ENCODE peak calls at places on chromosomes 12 and 14, in seven cellular contexts. P is tibial artery, E is AG10803, B is colonic mucosa, L is pancreas, K is K562, N is sigmoid colon. W is an unnamed sample.

GRCh38 chr12:106317406-106318082 is 15.0 kb downstream of the TCP11L2 start:
- DNase-seq in P (no peak), E (no peak), B (no peak), L (no peak), K (no peak), N (no peak), W (no peak)

GRCh38 chr14:95157987-95158712 is 821 bp upstream of the DICER1 start:
- DNase-seq in P (no peak), E (no peak), B (no peak), L (no peak), K (peak; percentile 18), N (no peak), W (no peak)

GRCh38 chr12:32298917-32299316 is 100.4 kb upstream of the FGD4 start:
- DNase-seq in P (no peak), E (peak; percentile 68), B (no peak), L (no peak), K (no peak), N (no peak), W (no peak)

GRCh38 chr12:120988234-120988633 is 9.9 kb downstream of the HNF1A start:
- DNase-seq in P (no peak), E (no peak), B (no peak), L (no peak), K (no peak), N (no peak), W (no peak)

GRCh38 chr14:23055621-23056256 is 1.6 kb downstream of the CDH24 start:
- DNase-seq in P (no peak), E (peak; percentile 47), B (no peak), L (peak; percentile 79), K (no peak), N (no peak), W (no peak)

GRCh38 chr12:56601503-56601902 is 28.6 kb downstream of the BAZ2A start:
- DNase-seq in P (no peak), E (no peak), B (peak; percentile 26), L (no peak), K (peak; percentile 48), N (no peak), W (peak; percentile 36)

GRCh38 chr12:71164166-71164876 is 6.5 kb upstream of the TSPAN8 start:
- DNase-seq in P (no peak), E (no peak), B (no peak), L (no peak), K (no peak), N (no peak), W (no peak)

GRCh38 chr14:72573725-72574426 is 320.0 kb downstream of the DPF3 start:
- DNase-seq in P (no peak), E (no peak), B (no peak), L (no peak), K (no peak), N (no peak), W (no peak)

GRCh38 chr12:128069359-128069997 is 197.5 kb upstream of the TMEM132C start:
- DNase-seq in P (no peak), E (peak; percentile 75), B (peak; percentile 50), L (no peak), K (peak; percentile 65), N (no peak), W (peak; percentile 60)

GRCh38 chr14:79534703-79535353 is 676.5 kb downstream of the DIO2 start:
- DNase-seq in P (no peak), E (no peak), B (no peak), L (no peak), K (no peak), N (no peak), W (no peak)

GRCh38 chr12:21330682-21331253 is 3.9 kb downstream of the SLCO1A2 start:
- DNase-seq in P (no peak), E (no peak), B (no peak), L (no peak), K (no peak), N (no peak), W (peak; percentile 21)

GRCh38 chr14:41986726-41987125 is 380.1 kb downstream of the LRFN5 start:
- DNase-seq in P (no peak), E (no peak), B (no peak), L (no peak), K (no peak), N (no peak), W (peak; percentile 10)

GRCh38 chr14:92651106-92651792 is 97.2 kb downstream of the LGMN start:
- DNase-seq in P (no peak), E (no peak), B (peak; percentile 35), L (no peak), K (no peak), N (no peak), W (no peak)

GRCh38 chr12:109388167-109388563 is 40.5 kb downstream of the MYO1H start:
- DNase-seq in P (no peak), E (no peak), B (no peak), L (no peak), K (no peak), N (no peak), W (no peak)

GRCh38 chr14:64704145-64704742 is at the start of gene PLEKHG3:
- DNase-seq in P (peak; percentile 60), E (peak; percentile 68), B (peak; percentile 89), L (peak; percentile 92), K (peak; percentile 9), N (peak; percentile 93), W (peak; percentile 67)

GRCh38 chr14:73209943-73210342 is 27.4 kb upstream of the PAPLN start:
- DNase-seq in P (no peak), E (no peak), B (no peak), L (no peak), K (no peak), N (no peak), W (peak; percentile 84)

GRCh38 chr14:103199141-103199540 is 75.9 kb downstream of the TNFAIP2 start:
- DNase-seq in P (peak; percentile 47), E (peak; percentile 95), B (no peak), L (no peak), K (no peak), N (peak; percentile 78), W (peak; percentile 8)

GRCh38 chr14:73567951-73568885 is 795 bp upstream of the ACOT2 start:
- DNase-seq in P (no peak), E (peak; percentile 33), B (no peak), L (no peak), K (no peak), N (no peak), W (peak; percentile 43)

GRCh38 chr12:132349501-132350131 is 20.2 kb upstream of the GALNT9 start:
- DNase-seq in P (no peak), E (no peak), B (no peak), L (no peak), K (no peak), N (no peak), W (no peak)

GRCh38 chr12:49564241-49565118 is 3.5 kb downstream of the MCRS1 start:
- DNase-seq in P (no peak), E (no peak), B (no peak), L (no peak), K (no peak), N (no peak), W (no peak)

GRCh38 chr12:72296389-72296788 is 24.2 kb downstream of the TRHDE start:
- DNase-seq in P (no peak), E (no peak), B (no peak), L (no peak), K (no peak), N (no peak), W (peak; percentile 54)

GRCh38 chr12:102847131-102847530 is 69.9 kb downstream of the PAH start:
- DNase-seq in P (no peak), E (peak; percentile 11), B (no peak), L (no peak), K (no peak), N (no peak), W (no peak)

GRCh38 chr12:6437586-6437985 is 7.2 kb upstream of the CD27 start:
- DNase-seq in P (no peak), E (no peak), B (no peak), L (no peak), K (no peak), N (no peak), W (no peak)

GRCh38 chr12:87815738-87816137 is 213.5 kb downstream of the C12orf50 start:
- DNase-seq in P (no peak), E (no peak), B (no peak), L (no peak), K (no peak), N (no peak), W (peak; percentile 78)
- H3K4me3 ChIP-seq in P (no peak overlapping the region), E (no peak overlapping the region), B (no peak overlapping the region), L (no peak overlapping the region), K (no peak overlapping the region), N (no peak overlapping the region), W (no peak overlapping the region)

GRCh38 chr14:93734086-93734822 is 54.0 kb downstream of the PRIMA1 start:
- DNase-seq in P (no peak), E (no peak), B (peak; percentile 31), L (peak; percentile 50), K (peak; percentile 73), N (no peak), W (no peak)

GRCh38 chr14:93734961-93735360 is 53.3 kb downstream of the PRIMA1 start:
- DNase-seq in P (no peak), E (no peak), B (no peak), L (no peak), K (no peak), N (no peak), W (no peak)

GRCh38 chr14:93737574-93737973 is 50.7 kb downstream of the PRIMA1 start:
- DNase-seq in P (no peak), E (no peak), B (no peak), L (no peak), K (no peak), N (no peak), W (no peak)

GRCh38 chr14:93733646-93734045 is 54.6 kb downstream of the PRIMA1 start:
- DNase-seq in P (no peak), E (no peak), B (no peak), L (peak; percentile 28), K (no peak), N (no peak), W (no peak)

GRCh38 chr14:93736378-93737014 is 51.8 kb downstream of the PRIMA1 start:
- DNase-seq in P (no peak), E (no peak), B (no peak), L (no peak), K (no peak), N (no peak), W (no peak)
- TF ChIP-seq CTCF in P (peak; percentile 17), E (peak; percentile 1), B (no peak), L (peak; percentile 22), K (no peak), N (peak; percentile 31), W (no peak)

DNA sequence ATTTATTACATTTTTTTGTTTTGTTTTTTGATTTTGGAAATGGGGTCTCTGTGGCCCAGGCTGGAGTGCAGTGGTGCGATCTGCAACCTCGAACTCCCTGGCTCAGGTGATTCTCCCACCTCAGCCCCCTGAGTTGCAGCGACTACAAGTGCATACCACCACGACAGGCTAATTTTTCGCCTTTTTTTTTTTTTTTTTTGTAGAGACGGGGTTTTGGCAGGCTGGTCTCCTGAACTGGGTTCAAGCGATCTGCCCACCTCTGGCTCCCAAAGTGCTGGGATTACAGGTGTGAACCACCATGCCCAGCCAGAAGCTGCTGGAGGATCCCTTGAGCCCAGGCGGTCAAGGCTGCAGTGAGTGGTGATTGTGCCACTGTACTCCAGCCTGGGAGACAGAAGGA is 2.3 kb downstream of the MON2 start:
- DNase-seq in P (no peak), E (no peak), B (no peak), L (no peak), K (no peak), N (no peak), W (no peak)
- H3K4me3 ChIP-seq in P (peak overlapping the region; percentile 99), E (peak overlapping the region; percentile 98), B (no peak overlapping the region), L (no peak overlapping the region), K (peak overlapping the region; percentile 98), N (no peak overlapping the region), W (peak overlapping the region; percentile 30)

DNA sequence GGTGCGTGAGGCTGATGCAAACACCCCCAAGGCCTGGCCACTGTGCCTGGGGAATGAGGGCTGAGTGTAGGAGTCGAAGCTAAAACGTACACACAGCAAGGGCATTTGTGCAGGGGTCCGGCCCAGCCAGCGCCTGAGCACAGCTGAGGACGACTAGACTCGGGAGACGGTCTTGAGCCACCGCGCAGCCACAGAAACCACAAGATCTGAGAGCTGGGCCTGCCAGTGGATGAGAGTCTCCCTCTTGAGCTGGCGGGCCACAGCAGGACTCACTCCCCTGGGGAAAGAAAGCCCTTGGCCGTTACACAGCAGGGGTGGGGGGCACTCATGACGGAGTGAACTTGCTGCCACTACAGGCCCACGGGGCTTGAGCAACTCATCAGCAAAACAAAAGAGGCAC is 23.0 kb downstream of the STX2 start:
- DNase-seq in P (no peak), E (no peak), B (no peak), L (no peak), K (no peak), N (no peak), W (no peak)
- TF ChIP-seq CTCF in P (no peak), E (no peak), B (no peak), L (no peak), K (no peak), N (no peak), W (no peak)

W was measured in choroid plexus epithelial cell.